ENCODE peak calls at places on chromosomes 16 and 17, in eight cellular contexts. D is T47D; W is heart right ventricle; M is effector CD4-positive, alpha-beta T cell; I is AG10803; L is T-helper 1 cell; K is HTR-8/SVneo; H is activated CD4-positive, alpha-beta T cell treated with anti-CD3 and anti-CD28 coated beads, Interleukin-2, amount 50 U/mL, for 1 hour. U is an unnamed sample.

GRCh38 chr17:7523033-7523432 is 25.8 kb upstream of the TNFSF12 start:
- DNase-seq in D (peak), I (no peak), H (peak), M (peak), K (no peak), L (peak), W (no peak), U (no peak)

GRCh38 chr16:75198135-75198600 is 8.8 kb downstream of the CTRB2 start:
- DNase-seq in H (no peak), I (peak), W (no peak), D (no peak), L (no peak), M (no peak), K (no peak), U (no peak)

GRCh38 chr16:4514606-4515005 is 24.0 kb downstream of the CDIP1 start:
- DNase-seq in M (no peak), H (no peak), K (no peak), W (no peak), L (no peak), D (no peak), I (no peak), U (no peak)

GRCh38 chr17:14701901-14702300 is 401.0 kb downstream of the HS3ST3B1 start:
- DNase-seq in L (no peak), K (no peak), W (no peak), H (no peak), I (peak), M (no peak), D (no peak), U (no peak)

GRCh38 chr17:64457156-64457555 is 8.2 kb downstream of the MILR1 start:
- DNase-seq in M (no peak), H (no peak), W (no peak), D (no peak), K (no peak), L (no peak), I (peak), U (no peak)

GRCh38 chr17:4436381-4436780 is 2.6 kb downstream of the SPNS3 start:
- DNase-seq in H (no peak), I (no peak), L (no peak), W (no peak), K (no peak), M (no peak), D (no peak), U (no peak)

GRCh38 chr17:45382226-45382625 is 50.4 kb downstream of the ARHGAP27 start:
- DNase-seq in W (no peak), I (no peak), L (no peak), D (no peak), K (no peak), M (no peak), H (no peak), U (no peak)

GRCh38 chr17:37605813-37606505 is 3.3 kb downstream of the SYNRG start:
- DNase-seq in K (no peak), D (no peak), M (peak), L (peak), I (peak), W (no peak), H (peak), U (no peak)

GRCh38 chr16:55015181-55015913 is 84.7 kb downstream of the IRX5 start:
- DNase-seq in W (no peak), M (no peak), D (no peak), L (no peak), H (no peak), K (no peak), I (no peak), U (no peak)

GRCh38 chr16:56789360-56789759 is 59.4 kb downstream of the NUP93 start:
- DNase-seq in I (peak), M (no peak), H (no peak), L (no peak), K (peak), W (peak), D (peak), U (peak)

GRCh38 chr17:11240041-11240801 is 792 bp upstream of the SHISA6 start:
- DNase-seq in D (no peak), I (no peak), M (no peak), L (no peak), K (no peak), W (peak), H (no peak), U (no peak)

U was measured in 8988T.